ENCODE peak calls at places on chromosomes 5 and 9, in four cellular contexts. Z, K, M and B are unnamed samples.

GRCh38 chr5:41270423-41271251 is 57.3 kb upstream of the C6 start:
- DNase-seq in Z (peak; percentile 25), M (no peak), K (peak; percentile 43), B (peak; percentile 12)

GRCh38 chr9:115207003-115207837 is 89.3 kb upstream of the TNC start:
- DNase-seq in K (no peak), Z (no peak), M (peak; percentile 72), B (no peak)

GRCh38 chr9:134620751-134621557 is 20.6 kb upstream of the COL5A1 start:
- DNase-seq in K (no peak), Z (peak; percentile 14), M (no peak), B (no peak)

GRCh38 chr5:165805756-165806155 is 2300.3 kb downstream of the MAT2B start:
- DNase-seq in Z (no peak), M (no peak), K (no peak), B (no peak)

GRCh38 chr5:112492291-112492690 is 73.2 kb upstream of the EPB41L4A start:
- DNase-seq in K (peak; percentile 19), M (peak; percentile 12), Z (peak; percentile 67), B (peak; percentile 68)

GRCh38 chr5:16797949-16798348 is 138.1 kb downstream of the MYO10 start:
- DNase-seq in Z (no peak), M (no peak), K (no peak), B (no peak)

GRCh38 chr9:5714501-5715401 is 85.8 kb downstream of the RIC1 start:
- DNase-seq in Z (peak; percentile 17), K (peak; percentile 25), M (no peak), B (no peak)

GRCh38 chr9:92759446-92759845 is 5.2 kb downstream of the BICD2 start:
- DNase-seq in Z (no peak), M (no peak), K (no peak), B (no peak)

GRCh38 chr5:138716456-138716924 is 36.7 kb upstream of the CTNNA1 start:
- DNase-seq in K (peak; percentile 39), M (no peak), Z (no peak), B (no peak)

GRCh38 chr9:64773491-64773931 is 511.5 kb downstream of the FOXD4L5 start:
- DNase-seq in M (no peak), K (no peak), Z (no peak), B (no peak)

GRCh38 chr9:14343948-14344547 is 30.1 kb upstream of the NFIB start:
- DNase-seq in Z (no peak), M (no peak), K (no peak), B (peak; percentile 33)

GRCh38 chr9:115540091-115540490 is 422.1 kb upstream of the TNC start:
- DNase-seq in Z (no peak), M (no peak), K (no peak), B (no peak)

GRCh38 chr5:176388003-176388340 is 426 bp downstream of the NOP16 start:
- DNase-seq in M (no peak), Z (peak; percentile 54), K (peak; percentile 31), B (peak; percentile 55)

GRCh38 chr5:79562351-79563246 is 48.7 kb upstream of the HOMER1 start:
- DNase-seq in K (no peak), Z (no peak), M (no peak), B (no peak)

GRCh38 chr5:127757576-127757975 is 54.4 kb downstream of the CCDC192 start:
- DNase-seq in K (no peak), Z (peak; percentile 14), M (peak; percentile 16), B (peak; percentile 59)

GRCh38 chr5:68872088-68872842 is 221.5 kb upstream of the SLC30A5 start:
- DNase-seq in K (no peak), M (no peak), Z (no peak), B (no peak)

GRCh38 chr9:34737677-34738260 is 27.8 kb upstream of the CCL21 start:
- DNase-seq in M (no peak), K (no peak), Z (no peak), B (no peak)

GRCh38 chr5:57303985-57304384 is 130.1 kb downstream of the GPBP1 start:
- DNase-seq in K (no peak), Z (peak; percentile 6), M (no peak), B (peak; percentile 7)

GRCh38 chr9:4596165-4596922 is 65.8 kb upstream of the PLPP6 start:
- DNase-seq in M (peak; percentile 5), Z (no peak), K (no peak), B (no peak)

GRCh38 chr5:5546408-5546807 is 123.9 kb downstream of the ICE1 start:
- DNase-seq in Z (no peak), M (no peak), K (no peak), B (no peak)

GRCh38 chr5:147290261-147290660 is 55.4 kb downstream of the STK32A start:
- DNase-seq in M (no peak), Z (no peak), K (no peak), B (no peak)

GRCh38 chr9:121926417-121926816 is 166.7 kb downstream of the TTLL11 start:
- DNase-seq in M (no peak), Z (no peak), K (no peak), B (no peak)

GRCh38 chr9:21060919-21061561 is 16.7 kb downstream of the IFNB1 start:
- DNase-seq in K (no peak), Z (no peak), M (peak; percentile 12), B (no peak)

GRCh38 chr9:36357639-36358038 is 42.4 kb downstream of the RNF38 start:
- DNase-seq in K (no peak), M (no peak), Z (no peak), B (no peak)

GRCh38 chr5:88666761-88667186 is 216.2 kb downstream of the MEF2C start:
- DNase-seq in M (no peak), K (no peak), Z (no peak), B (no peak)

GRCh38 chr9:131891578-131891977 is 151.7 kb upstream of the RAPGEF1 start:
- DNase-seq in M (no peak), Z (no peak), K (no peak), B (no peak)

GRCh38 chr9:96484521-96484931 is 34.6 kb downstream of the HABP4 start:
- DNase-seq in Z (no peak), K (no peak), M (peak; percentile 56), B (no peak)

GRCh38 chr9:111598730-111599091 is 736 bp downstream of the PTGR1 start:
- DNase-seq in K (peak; percentile 56), M (no peak), Z (no peak), B (no peak)

GRCh38 chr9:88805217-88805943 is 185.9 kb upstream of the S1PR3 start:
- DNase-seq in Z (no peak), M (no peak), K (no peak), B (no peak)

GRCh38 chr9:34651286-34651685 is 699 bp upstream of the IL11RA start:
- DNase-seq in Z (no peak), M (no peak), K (no peak), B (no peak)

GRCh38 chr5:64632251-64632650 is 58.1 kb upstream of the SHISAL2B start:
- DNase-seq in Z (no peak), K (no peak), M (no peak), B (no peak)

GRCh38 chr5:113293068-113293571 is 141.7 kb downstream of the TSSK1B start:
- DNase-seq in K (no peak), M (no peak), Z (no peak), B (no peak)

GRCh38 chr9:95129651-95130291 is 187.7 kb downstream of the FANCC start:
- DNase-seq in Z (no peak), M (no peak), K (peak; percentile 50), B (no peak)

GRCh38 chr9:95133351-95133724 is 184.2 kb downstream of the FANCC start:
- DNase-seq in K (no peak), Z (no peak), M (no peak), B (no peak)

GRCh38 chr9:95132406-95133350 is 184.8 kb downstream of the FANCC start:
- DNase-seq in K (no peak), Z (no peak), M (no peak), B (no peak)

GRCh38 chr9:95130484-95130883 is 187.0 kb downstream of the FANCC start:
- DNase-seq in M (no peak), K (no peak), Z (no peak), B (no peak)

DNA sequence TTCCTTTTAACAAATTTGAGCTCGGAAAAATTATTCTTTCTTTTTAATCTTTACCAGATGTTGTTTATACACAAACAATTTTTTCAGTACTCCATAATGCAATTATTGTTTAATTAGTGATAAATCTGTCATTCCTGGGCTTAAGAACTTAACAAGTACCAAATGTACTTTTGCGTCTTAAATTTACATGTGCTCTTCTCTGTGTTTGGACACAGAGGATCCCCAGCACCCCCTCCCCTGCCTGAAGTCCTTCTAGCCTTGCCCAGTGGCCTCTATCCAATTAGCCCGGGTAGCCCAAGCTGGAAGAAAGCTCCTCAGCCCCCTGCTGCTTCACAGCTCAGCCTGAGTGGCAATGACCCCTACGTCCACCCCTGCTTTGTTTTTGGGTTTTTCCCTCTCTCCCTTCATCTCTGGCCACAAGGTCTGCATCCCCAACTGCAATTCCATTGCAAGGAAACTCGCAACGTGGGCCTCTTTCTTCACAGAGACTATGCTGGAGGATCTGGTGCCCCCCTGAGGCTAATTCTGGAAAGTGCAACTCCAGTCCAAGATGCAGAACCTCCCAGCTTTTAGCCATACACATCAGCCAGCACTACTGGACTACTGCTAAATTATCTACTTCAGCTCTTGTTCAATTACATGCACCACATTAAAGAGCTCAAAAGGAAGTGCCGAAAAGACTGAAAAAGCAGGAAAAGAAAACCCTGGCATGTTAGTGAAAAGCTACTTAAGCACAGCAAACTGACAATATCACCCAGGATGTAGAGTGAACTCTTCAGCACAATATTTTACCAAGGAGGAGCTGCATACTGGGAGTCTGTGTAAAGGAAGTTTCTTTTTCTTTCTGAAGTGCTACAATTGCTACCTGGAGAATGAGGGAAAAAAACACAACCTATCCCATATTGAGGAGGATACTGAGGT is 186.2 kb downstream of the FANCC start:
- DNase-seq in M (no peak), Z (peak; percentile 62), K (peak; percentile 33), B (peak; percentile 72)
- TF ChIP-seq POLR2AphosphoS2 in M (no peak), Z (no peak), K (no peak), B (no peak)

GRCh38 chr5:10220253-10220652 is 29.4 kb downstream of the ATPSCKMT start:
- DNase-seq in K (no peak), M (no peak), Z (no peak), B (no peak)
- TF ChIP-seq CHD4 in K (no peak), M (no peak), Z (no peak), B (no peak)

GRCh38 chr5:72848474-72849428 is 32.3 kb downstream of the TNPO1 start:
- DNase-seq in M (peak; percentile 40), Z (peak; percentile 67), K (peak; percentile 12), B (peak; percentile 40)
- TF ChIP-seq POLR2AphosphoS2 in M (no peak), Z (no peak), K (no peak), B (no peak)

GRCh38 chr5:160438316-160439204 is 16.9 kb downstream of the PTTG1 start:
- DNase-seq in Z (peak; percentile 62), K (peak; percentile 62), M (peak; percentile 69), B (peak; percentile 58)
- TF ChIP-seq CHD4 in Z (no peak), K (no peak), M (no peak), B (no peak)

DNA sequence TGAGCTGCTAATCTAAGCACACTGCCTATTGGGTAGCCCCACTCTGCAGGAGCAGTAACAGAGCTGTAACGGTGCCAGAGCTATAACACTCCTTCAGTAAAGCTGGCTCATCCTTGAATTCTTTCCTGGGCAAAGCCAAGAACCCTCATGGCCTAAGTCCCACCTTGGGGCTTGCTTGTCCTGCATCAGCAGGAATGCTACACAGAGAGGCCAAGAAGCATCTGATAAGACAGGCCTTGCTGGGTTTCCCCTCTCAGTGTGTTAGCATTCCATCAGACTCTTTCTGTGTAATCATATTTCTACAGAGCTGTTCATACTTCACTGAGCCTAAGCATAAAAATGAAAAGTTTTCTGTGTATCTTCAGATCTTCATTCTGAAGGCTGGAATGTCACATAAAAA is 262.9 kb upstream of the KLF9 start:
- DNase-seq in Z (no peak), K (no peak), M (no peak), B (no peak)
- TF ChIP-seq POLR2AphosphoS2 in Z (no peak), K (no peak), M (no peak), B (no peak)